ENCODE peak calls at places on chromosomes 6 and 20, in nine cellular contexts. K is fibroblast of the aortic adventitia; P is AG09309; B is progenitor cell of endocrine pancreas; X is neural progenitor cell; R is epithelial cell of esophagus; I is upper lobe of right lung; O is CD4-positive, alpha-beta T cell; T is activated CD8-positive, alpha-beta T cell treated with anti-CD3 and anti-CD28 coated beads for 36 hours. L is an unnamed sample.

GRCh38 chr6:151269318-151269995 is 29.7 kb downstream of the AKAP12 start:
- DNase-seq in O (no peak), I (no peak), R (peak), X (no peak), K (peak), P (peak), T (no peak), B (no peak), L (no peak)

GRCh38 chr6:24933868-24934401 is 1.8 kb downstream of the RIPOR2 start:
- DNase-seq in B (no peak), I (no peak), K (no peak), T (peak), X (peak), R (peak), P (no peak), O (no peak), L (no peak)

GRCh38 chr6:14871196-14871595 is 374.7 kb upstream of the JARID2 start:
- DNase-seq in K (no peak), I (no peak), T (no peak), P (no peak), X (no peak), B (no peak), O (no peak), R (peak), L (no peak)

GRCh38 chr6:1424306-1424927 is 35.0 kb downstream of the FOXF2 start:
- DNase-seq in O (no peak), T (peak), X (peak), B (no peak), I (no peak), R (peak), K (peak), P (no peak), L (peak)

GRCh38 chr20:8969062-8969694 is 99.7 kb upstream of the PLCB4 start:
- DNase-seq in P (no peak), B (no peak), I (no peak), K (no peak), T (no peak), X (no peak), O (no peak), R (no peak), L (no peak)

GRCh38 chr20:54472607-54473006 is 2.8 kb upstream of the DOK5 start:
- DNase-seq in B (no peak), O (no peak), T (no peak), K (no peak), X (no peak), I (no peak), P (no peak), R (no peak), L (no peak)

GRCh38 chr6:23659125-23659524 is 466.9 kb upstream of the NRSN1 start:
- DNase-seq in K (no peak), B (peak), R (peak), O (no peak), P (no peak), I (no peak), X (peak), T (no peak), L (peak)

GRCh38 chr6:99093781-99094180 is 146.0 kb upstream of the FBXL4 start:
- DNase-seq in T (no peak), K (no peak), X (no peak), P (no peak), R (no peak), O (no peak), I (no peak), B (no peak), L (no peak)

GRCh38 chr6:108561742-108562502 is 1.2 kb downstream of the FOXO3 start:
- DNase-seq in R (peak), K (no peak), B (peak), P (no peak), T (no peak), X (peak), I (peak), O (no peak), L (peak)

GRCh38 chr20:58457083-58457680 is 58.0 kb downstream of the APCDD1L start:
- DNase-seq in X (no peak), P (no peak), B (no peak), O (no peak), R (peak), I (no peak), K (peak), T (no peak), L (no peak)

GRCh38 chr6:11313207-11313606 is 80.7 kb upstream of the NEDD9 start:
- DNase-seq in I (no peak), R (no peak), B (no peak), K (no peak), T (no peak), O (no peak), X (no peak), P (no peak), L (no peak)

GRCh38 chr6:137927777-137928218 is 60.7 kb downstream of the TNFAIP3 start:
- DNase-seq in X (no peak), B (no peak), R (no peak), I (no peak), T (peak), O (peak), K (no peak), P (no peak), L (no peak)

GRCh38 chr6:42193491-42193894 is 1.3 kb downstream of the GUCA1B start:
- DNase-seq in T (no peak), I (no peak), K (peak), O (no peak), P (no peak), B (no peak), X (peak), R (peak), L (no peak)

GRCh38 chr20:2793471-2793870 is 7.0 kb downstream of the CPXM1 start:
- DNase-seq in R (no peak), T (no peak), P (no peak), X (no peak), B (no peak), I (no peak), O (no peak), K (no peak), L (no peak)

GRCh38 chr6:166640342-166641043 is 13.4 kb upstream of the RPS6KA2 start:
- DNase-seq in O (no peak), K (no peak), T (no peak), R (peak), X (no peak), P (no peak), I (peak), B (no peak), L (no peak)

GRCh38 chr6:30974488-30975252 is 8.8 kb upstream of the MUC21 start:
- DNase-seq in X (peak), P (no peak), O (no peak), R (peak), I (no peak), B (no peak), T (no peak), K (no peak), L (no peak)

GRCh38 chr20:40532103-40532502 is 156.9 kb downstream of the MAFB start:
- DNase-seq in R (peak), B (no peak), X (peak), P (no peak), I (no peak), K (peak), O (no peak), T (peak), L (no peak)

GRCh38 chr20:39049684-39050554 is 87.8 kb downstream of the DHX35 start:
- DNase-seq in O (peak), K (peak), B (peak), I (peak), T (peak), P (no peak), X (peak), R (peak), L (peak)

GRCh38 chr6:26552640-26553189 is 14.5 kb downstream of the HMGN4 start:
- DNase-seq in T (no peak), R (no peak), K (no peak), P (no peak), O (no peak), X (peak), I (no peak), B (no peak), L (no peak)

GRCh38 chr6:156595481-156595880 is 181.7 kb upstream of the ARID1B start:
- DNase-seq in K (no peak), I (no peak), O (no peak), X (no peak), P (no peak), B (no peak), T (no peak), R (no peak), L (no peak)

GRCh38 chr6:72246926-72247325 is 360.6 kb downstream of the RIMS1 start:
- DNase-seq in P (no peak), O (no peak), I (no peak), T (no peak), R (peak), B (no peak), X (peak), K (no peak), L (no peak)

GRCh38 chr20:37238426-37238825 is 23.2 kb downstream of the GHRH start:
- DNase-seq in B (no peak), X (no peak), P (no peak), I (no peak), R (no peak), K (no peak), T (no peak), O (no peak), L (no peak)

GRCh38 chr20:50654899-50655298 is 36.4 kb downstream of the RIPOR3 start:
- DNase-seq in T (no peak), B (no peak), R (no peak), I (no peak), K (peak), X (no peak), O (no peak), P (peak), L (no peak)

GRCh38 chr20:40720826-40721225 is 31.8 kb upstream of the MAFB start:
- DNase-seq in T (no peak), K (no peak), I (no peak), P (no peak), X (no peak), O (no peak), R (no peak), B (no peak), L (no peak)

GRCh38 chr6:35055906-35056305 is 85.2 kb downstream of the TCP11 start:
- DNase-seq in B (no peak), P (no peak), O (no peak), I (no peak), R (no peak), T (no peak), X (no peak), K (no peak), L (no peak)

GRCh38 chr20:3843490-3843889 is 3.1 kb upstream of the MAVS start:
- DNase-seq in P (peak), T (peak), I (no peak), B (no peak), K (peak), R (peak), X (no peak), O (no peak), L (no peak)

GRCh38 chr20:48404598-48404997 is 423.2 kb downstream of the PREX1 start:
- DNase-seq in O (no peak), P (no peak), K (no peak), I (no peak), R (no peak), T (peak), B (no peak), X (no peak), L (no peak)

GRCh38 chr6:139981066-139981624 is 606.7 kb upstream of the CITED2 start:
- DNase-seq in B (no peak), K (no peak), X (no peak), O (no peak), T (no peak), R (no peak), P (no peak), I (no peak), L (no peak)

GRCh38 chr6:3660473-3660872 is 91.0 kb downstream of the PXDC1 start:
- DNase-seq in R (no peak), T (no peak), K (no peak), I (no peak), O (no peak), X (no peak), P (no peak), B (no peak), L (no peak)

GRCh38 chr6:43698584-43699349 is 11.2 kb upstream of the MRPS18A start:
- DNase-seq in T (no peak), X (peak), I (no peak), R (no peak), P (no peak), K (peak), O (no peak), B (no peak), L (peak)

GRCh38 chr20:3671986-3672863 is 9.0 kb upstream of the GFRA4 start:
- DNase-seq in T (no peak), X (peak), P (no peak), K (no peak), R (no peak), B (no peak), I (no peak), O (no peak), L (no peak)

GRCh38 chr6:155126727-155127439 is 131.8 kb downstream of the TIAM2 start:
- DNase-seq in X (no peak), B (no peak), P (no peak), O (no peak), K (peak), R (peak), T (peak), I (no peak), L (no peak)

GRCh38 chr6:148447521-148448230 is 105.0 kb downstream of the SASH1 start:
- DNase-seq in K (no peak), O (no peak), R (no peak), X (no peak), B (no peak), T (no peak), I (no peak), P (no peak), L (no peak)

GRCh38 chr6:107676002-107676401 is 148.1 kb downstream of the SCML4 start:
- DNase-seq in X (no peak), T (no peak), O (no peak), R (no peak), I (no peak), K (no peak), B (no peak), P (no peak), L (no peak)

GRCh38 chr6:30963641-30964040 is 19.9 kb upstream of the MUC21 start:
- DNase-seq in I (no peak), R (peak), B (no peak), K (no peak), T (no peak), X (no peak), O (no peak), P (no peak), L (no peak)

GRCh38 chr6:159766923-159767322 is 5.1 kb downstream of the ACAT2 start:
- DNase-seq in O (no peak), P (no peak), R (no peak), B (no peak), K (no peak), X (no peak), T (no peak), I (no peak), L (no peak)

GRCh38 chr6:4664117-4664626 is 112.0 kb upstream of the CDYL start:
- DNase-seq in B (no peak), O (no peak), T (no peak), P (peak), K (peak), I (no peak), R (peak), X (no peak), L (no peak)

GRCh38 chr6:53417141-53417540 is 68.4 kb upstream of the ELOVL5 start:
- DNase-seq in O (no peak), B (no peak), K (no peak), R (no peak), X (no peak), T (no peak), P (no peak), I (no peak), L (no peak)
- TF ChIP-seq CTCF in O (no peak), B (peak), K (no peak), R (no peak), X (peak), T (no peak), P (no peak), I (no peak), L (no peak)

GRCh38 chr6:84688187-84688878 is 76.1 kb downstream of the TBX18 start:
- DNase-seq in I (no peak), T (no peak), X (no peak), B (no peak), R (no peak), P (peak), O (no peak), K (peak), L (no peak)
- TF ChIP-seq CTCF in I (no peak), T (no peak), X (no peak), B (no peak), R (no peak), P (no peak), O (no peak), K (no peak), L (no peak)

DNA sequence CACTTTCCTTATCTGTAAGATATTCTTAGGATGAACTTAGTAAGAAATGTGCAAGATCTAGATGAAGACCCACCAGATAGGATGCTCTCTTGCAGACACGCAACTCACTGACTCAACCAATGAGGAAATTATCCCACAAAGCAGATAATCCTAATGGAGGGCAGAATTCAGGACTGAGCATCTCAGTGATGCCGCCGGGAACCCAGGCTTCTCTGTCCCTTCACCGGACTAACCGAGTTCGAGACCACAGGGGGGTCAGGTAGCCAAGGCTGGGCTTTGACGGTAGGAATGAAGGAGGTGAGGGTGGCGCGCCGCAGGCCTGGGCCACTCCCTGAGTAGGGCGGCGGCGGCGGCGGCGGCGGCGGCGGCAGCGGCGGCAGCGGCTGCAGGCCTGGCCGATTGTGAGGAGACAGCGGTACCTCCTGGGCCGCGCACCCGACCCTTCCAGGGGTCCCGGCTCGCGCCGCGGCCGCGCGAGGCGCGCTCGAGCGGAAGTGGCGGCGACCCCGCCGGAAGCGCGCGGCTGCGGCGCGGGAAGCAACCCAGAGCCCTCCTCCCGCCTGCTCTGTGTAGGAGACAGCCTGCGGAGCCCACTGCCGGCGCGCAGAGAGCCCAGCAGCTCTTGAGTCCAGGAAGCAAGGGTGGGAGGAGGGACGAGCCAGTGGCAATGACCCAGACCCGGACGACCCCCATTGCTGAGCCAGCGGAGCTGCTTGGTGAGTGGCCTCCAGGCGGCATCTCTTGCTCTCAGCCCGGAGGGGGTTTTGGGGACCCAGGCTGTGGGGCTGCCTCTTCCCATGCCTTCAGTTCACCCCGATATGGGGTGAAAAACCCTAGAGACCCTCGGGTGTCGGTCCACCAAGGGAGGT is at the start of gene KHDC1:
- DNase-seq in T (peak), P (no peak), R (peak), K (peak), I (peak), O (peak), X (peak), B (peak), L (peak)
- TF ChIP-seq CTCF in T (no peak), P (peak), R (no peak), K (peak), I (peak), O (no peak), X (no peak), B (no peak), L (no peak)

GRCh38 chr6:79646006-79646405 is 14.9 kb downstream of the SH3BGRL2 start:
- DNase-seq in B (no peak), O (peak), P (no peak), X (peak), K (no peak), T (peak), R (no peak), I (no peak), L (no peak)
- TF ChIP-seq CTCF in B (peak), O (peak), P (no peak), X (peak), K (no peak), T (no peak), R (no peak), I (no peak), L (no peak)

DNA sequence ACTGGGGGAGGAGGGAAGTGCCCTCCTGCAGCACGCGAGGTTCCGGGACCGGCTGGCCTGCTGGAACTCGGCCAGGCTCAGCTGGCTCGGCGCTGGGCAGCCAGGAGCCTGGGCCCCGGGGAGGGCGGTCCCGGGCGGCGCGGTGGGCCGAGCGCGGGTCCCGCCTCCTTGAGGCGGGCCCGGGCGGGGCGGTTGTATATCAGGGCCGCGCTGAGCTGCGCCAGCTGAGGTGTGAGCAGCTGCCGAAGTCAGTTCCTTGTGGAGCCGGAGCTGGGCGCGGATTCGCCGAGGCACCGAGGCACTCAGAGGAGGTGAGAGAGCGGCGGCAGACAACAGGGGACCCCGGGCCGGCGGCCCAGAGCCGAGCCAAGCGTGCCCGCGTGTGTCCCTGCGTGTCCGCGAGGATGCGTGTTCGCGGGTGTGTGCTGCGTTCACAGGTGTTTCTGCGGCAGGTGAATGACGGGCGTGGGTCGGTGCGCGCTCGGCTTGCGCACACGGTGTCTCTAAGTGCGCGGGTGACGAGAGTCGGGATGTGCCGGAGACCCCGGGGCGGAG is at the start of gene CDKN1A:
- DNase-seq in O (peak), P (no peak), X (peak), I (peak), B (peak), T (peak), K (peak), R (peak), L (peak)
- TF ChIP-seq CTCF in O (no peak), P (no peak), X (no peak), I (no peak), B (no peak), T (no peak), K (no peak), R (no peak), L (peak)

GRCh38 chr6:89375427-89375868 is 22.9 kb upstream of the UBE2J1 start:
- DNase-seq in T (peak), R (peak), X (peak), K (no peak), B (peak), P (no peak), I (peak), O (peak), L (peak)
- TF ChIP-seq CTCF in T (peak), R (peak), X (peak), K (no peak), B (peak), P (no peak), I (peak), O (peak), L (no peak)

GRCh38 chr6:39026175-39026574 is 22.4 kb upstream of the GLP1R start:
- DNase-seq in O (no peak), X (no peak), B (no peak), I (no peak), P (no peak), K (no peak), T (no peak), R (no peak), L (no peak)

DNA sequence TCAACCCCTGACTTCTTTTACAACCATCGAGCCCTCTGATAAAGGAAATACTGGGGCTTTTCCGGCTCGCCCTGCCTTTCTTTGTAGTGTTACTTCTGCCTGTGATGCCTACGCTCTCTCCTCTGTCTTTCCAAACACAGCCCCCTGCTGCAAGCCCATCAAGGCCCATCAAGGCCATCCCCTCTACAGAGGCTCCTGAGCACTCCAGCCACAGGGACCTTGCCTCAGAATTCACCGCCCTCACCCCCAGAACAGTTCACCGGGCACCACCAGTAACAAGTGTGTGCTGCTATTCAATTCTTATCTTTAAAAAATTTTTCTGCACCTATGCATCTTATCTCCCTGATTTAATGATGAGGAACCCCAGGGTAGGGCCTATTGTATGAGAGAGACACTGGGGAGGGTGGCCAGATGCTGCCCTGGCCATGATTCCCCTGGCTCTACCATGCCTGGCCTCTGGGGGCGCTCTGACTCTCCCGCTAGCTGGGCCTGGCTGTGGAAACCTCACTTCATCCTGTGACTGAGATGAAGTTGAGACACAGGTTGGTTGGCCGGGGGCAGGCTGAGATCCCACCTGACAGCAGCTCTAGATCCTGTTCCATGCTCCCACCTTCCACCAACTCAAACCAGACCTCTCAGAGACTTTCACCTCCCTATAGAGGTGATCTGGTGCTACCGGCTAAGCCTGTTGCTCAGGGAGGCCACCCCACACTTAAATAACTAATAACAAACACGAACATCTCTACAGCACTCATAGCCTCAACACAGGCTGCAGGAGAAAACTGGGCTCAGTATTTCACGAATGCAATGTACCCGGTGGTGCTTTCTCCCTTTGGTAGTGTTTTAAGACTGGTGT is 19.2 kb upstream of the GLP1R start:
- DNase-seq in P (no peak), B (peak), O (peak), K (no peak), I (no peak), X (peak), R (peak), T (peak), L (peak)
- TF ChIP-seq CTCF in P (peak), B (peak), O (peak), K (peak), I (peak), X (peak), R (peak), T (peak), L (peak)

L was measured in glutamatergic neuron.